ENCODE peak calls at places on chromosomes 16 and 17, in eight cellular contexts. F is Caco-2, O is SK-N-SH, R is ascending aorta, P is GM23248, K is fibroblast of lung, T is cardiac muscle cell, X is right cardiac atrium. C is an unnamed sample. For H3K4me1 and H3K9me3, the result is how much of the 10 kb centered on the place peaks cover.

GRCh38 chr17:66633322-66633965 is 201.5 kb upstream of the CACNG5 start:
- DNase-seq in K (peak), T (no peak), P (peak), O (no peak), R (no peak), X (no peak), F (no peak), C (peak)

GRCh38 chr17:83125515-83126274 is 46.3 kb downstream of the METRNL start:
- DNase-seq in O (no peak), P (peak), X (no peak), K (no peak), F (no peak), R (peak), T (no peak), C (no peak)

GRCh38 chr17:77802811-77803220 is 155.7 kb upstream of the TNRC6C start:
- DNase-seq in O (peak), P (peak), K (peak), T (peak), X (peak), R (peak), F (no peak), C (no peak)

GRCh38 chr17:33072421-33073175 is 81.0 kb downstream of the SPACA3 start:
- DNase-seq in X (no peak), R (no peak), F (no peak), K (peak), O (no peak), P (peak), T (no peak), C (no peak)

GRCh38 chr17:75209061-75209460 is 3.6 kb downstream of the NUP85 start:
- DNase-seq in P (no peak), K (no peak), R (no peak), X (no peak), O (no peak), T (no peak), F (no peak), C (no peak)

GRCh38 chr16:3716831-3717234 is 491 bp downstream of the TRAP1 start:
- DNase-seq in F (peak), X (no peak), T (peak), R (no peak), K (peak), P (peak), O (peak), C (no peak)

GRCh38 chr17:53765129-53765528 is 57.6 kb upstream of the KIF2B start:
- DNase-seq in O (no peak), R (no peak), T (no peak), F (no peak), K (no peak), X (no peak), P (no peak), C (no peak)

GRCh38 chr17:61349350-61349749 is 50.3 kb upstream of the TBX2 start:
- DNase-seq in O (no peak), X (no peak), R (no peak), T (no peak), F (no peak), P (peak), K (no peak), C (no peak)

GRCh38 chr16:58678716-58679115 is 5.9 kb downstream of the SLC38A7 start:
- DNase-seq in F (no peak), K (no peak), X (no peak), R (peak), O (no peak), T (peak), P (peak), C (no peak)

GRCh38 chr17:16241906-16242399 is 24.9 kb downstream of the PIGL start:
- DNase-seq in K (no peak), X (no peak), R (no peak), P (no peak), F (no peak), O (no peak), T (no peak), C (no peak)

GRCh38 chr17:17422641-17423040 is 54.2 kb upstream of the MED9 start:
- DNase-seq in F (no peak), R (no peak), P (no peak), K (no peak), O (no peak), X (no peak), T (no peak), C (no peak)

GRCh38 chr17:43015579-43015978 is 6.6 kb downstream of the VAT1 start:
- DNase-seq in F (no peak), T (no peak), O (no peak), R (peak), X (peak), K (no peak), P (no peak), C (no peak)

GRCh38 chr17:19309701-19310100 is 52.8 kb downstream of the B9D1 start:
- DNase-seq in R (no peak), K (no peak), O (no peak), X (no peak), T (no peak), P (no peak), F (no peak), C (no peak)

GRCh38 chr17:60390881-60391418 is 983 bp downstream of the USP32 start:
- DNase-seq in P (peak), K (peak), O (peak), F (no peak), X (no peak), T (peak), R (peak), C (peak)

DNA sequence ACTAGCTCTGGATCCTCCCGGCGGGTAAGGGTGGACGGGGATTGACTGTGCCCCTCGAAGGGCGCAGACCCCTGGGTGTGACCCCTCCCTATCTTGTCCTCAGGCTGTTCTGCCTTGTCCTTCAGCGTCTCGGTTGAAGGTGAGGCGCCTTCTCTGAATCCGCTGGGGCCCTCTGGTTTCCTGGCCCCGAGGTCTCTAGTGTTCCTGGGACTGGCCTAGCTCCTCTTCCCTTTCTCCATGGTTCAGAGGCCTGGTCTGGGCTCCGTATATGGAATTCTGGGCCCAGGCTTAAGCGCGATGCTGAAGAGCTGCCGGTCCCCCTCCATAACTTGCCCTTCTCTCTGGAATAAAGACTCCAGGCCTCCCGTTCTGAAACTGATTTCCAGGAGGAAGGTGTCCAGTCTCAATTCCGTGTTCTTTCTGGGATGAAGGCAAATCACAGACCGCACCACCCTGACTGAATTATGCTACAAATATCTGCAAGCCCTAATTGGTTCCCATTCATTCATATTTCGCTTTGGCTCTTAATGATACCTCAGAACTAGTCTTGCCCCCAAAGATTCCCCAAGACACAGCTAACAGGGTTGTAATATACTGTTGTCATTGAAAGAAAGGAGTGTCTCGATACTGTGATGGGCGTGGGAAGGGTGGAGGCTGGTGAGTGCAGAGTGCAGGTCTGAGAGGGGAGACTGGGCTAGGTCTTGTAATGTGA is 739 bp downstream of the EDC4 start:
- DNase-seq in K (peak), F (no peak), R (no peak), X (no peak), P (peak), O (no peak), T (no peak), C (no peak)
- H3K4me1 ChIP-seq in K (under half), F (under half), R (under half), X (under half), P (under half), O (under half), T (under half), C (under half)

GRCh38 chr16:67207857-67208524 is 9.1 kb downstream of the ELMO3 start:
- DNase-seq in P (peak), K (peak), T (no peak), O (peak), F (no peak), X (no peak), R (no peak), C (no peak)
- H3K4me3 ChIP-seq in P (no peak), K (no peak), T (no peak), O (no peak), F (no peak), X (no peak), R (no peak), C (no peak)

GRCh38 chr16:35651841-35652240 is 2192.4 kb downstream of the TP53TG3F start:
- DNase-seq in P (no peak), F (no peak), T (no peak), O (no peak), K (no peak), R (no peak), X (no peak), C (no peak)
- H3K9me3 ChIP-seq in P (under half), F (under half), T (under half), O (under half), K (under half), R (under half), X (under half), C (under half)

GRCh38 chr16:70448075-70448474 is 6.3 kb upstream of the FCSK start:
- DNase-seq in F (no peak), R (no peak), K (no peak), T (no peak), X (no peak), P (no peak), O (no peak), C (no peak)
- H3K4me1 ChIP-seq in F (under half), R (under half), K (under half), T (under half), X (under half), P (under half), O (under half), C (under half)